ENCODE peak calls at places on chromosomes 4 and X, in five cellular contexts. F is fibroblast of mammary gland; N is ascending aorta; U is MCF 10A; V is activated CD8-positive, alpha-beta T cell treated with anti-CD3 and anti-CD28 coated beads for 36 hours. E is an unnamed sample.

GRCh38 chr4:77172336-77172735 is 15.3 kb downstream of the CCNG2 start:
- DNase-seq in V (no peak), U (peak), F (peak), N (no peak), E (peak)

GRCh38 chrX:19646298-19646697 is 131.0 kb upstream of the MAP3K15 start:
- DNase-seq in V (no peak), U (no peak), N (no peak), F (no peak), E (no peak)

GRCh38 chrX:65924938-65925507 is 114.9 kb downstream of the VSIG4 start:
- DNase-seq in U (no peak), N (no peak), F (no peak), V (no peak), E (no peak)

GRCh38 chr4:48898733-48899431 is 7.7 kb downstream of the OCIAD2 start:
- DNase-seq in V (no peak), F (peak), N (no peak), U (peak), E (peak)

GRCh38 chrX:107826286-107827136 is 845 bp downstream of the MID2 start:
- DNase-seq in N (peak), U (peak), V (peak), F (peak), E (peak)

GRCh38 chrX:40340116-40340515 is 240.7 kb upstream of the ATP6AP2 start:
- DNase-seq in N (no peak), F (no peak), V (no peak), U (no peak), E (no peak)

GRCh38 chr4:39044364-39044946 is 12.2 kb upstream of the TMEM156 start:
- DNase-seq in V (peak), F (peak), U (peak), N (peak), E (peak)

GRCh38 chr4:65918217-65918616 is 247.9 kb upstream of the EPHA5 start:
- DNase-seq in V (no peak), F (no peak), U (no peak), N (no peak), E (no peak)

GRCh38 chrX:133598596-133599334 is 183.5 kb upstream of the GPC4 start:
- DNase-seq in N (no peak), V (no peak), F (peak), U (no peak), E (no peak)

GRCh38 chr4:133154725-133155124 is 5.6 kb downstream of the PCDH10 start:
- DNase-seq in U (peak), N (peak), F (peak), V (peak), E (peak)

GRCh38 chr4:42425146-42426065 is 28.1 kb downstream of the SHISA3 start:
- DNase-seq in N (no peak), F (no peak), U (no peak), V (no peak), E (no peak)

GRCh38 chr4:42428036-42428435 is 30.7 kb downstream of the SHISA3 start:
- DNase-seq in N (no peak), U (no peak), F (no peak), V (no peak), E (no peak)
- TF ChIP-seq CTCF in N (no peak), U (no peak), F (no peak), V (no peak), E (no peak)

DNA sequence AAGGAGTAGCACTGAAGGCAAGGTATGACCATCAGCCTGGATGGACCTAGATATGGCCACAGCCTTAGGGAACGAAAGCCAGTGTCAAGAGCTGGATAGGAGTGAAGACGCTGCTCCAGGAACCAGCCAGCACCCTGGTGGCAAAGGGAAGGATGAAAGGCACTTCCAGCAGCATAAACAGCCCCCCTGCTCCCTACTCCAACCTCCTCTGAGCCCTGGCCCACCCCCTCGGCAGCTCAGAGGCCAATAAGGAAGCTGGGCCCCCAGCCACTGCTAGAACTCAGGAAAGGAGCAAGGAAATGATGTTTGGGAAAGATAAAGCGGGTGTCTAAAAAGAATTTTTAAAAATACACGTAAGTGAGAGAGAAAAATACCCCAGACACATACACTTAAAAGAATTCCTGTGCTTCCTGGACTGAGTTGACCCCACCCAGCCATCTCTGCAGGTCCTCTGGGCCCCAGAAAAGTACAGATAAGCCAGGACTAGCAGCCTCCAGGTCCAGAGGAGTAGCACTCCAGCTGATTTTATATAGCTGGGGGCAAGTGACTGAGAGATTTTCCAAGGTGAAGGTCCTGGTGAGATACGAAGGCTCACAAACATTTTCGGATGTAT is 170.4 kb downstream of the SHROOM4 start:
- DNase-seq in V (no peak), U (no peak), F (no peak), N (no peak), E (peak)
- TF ChIP-seq CTCF in V (no peak), U (no peak), F (no peak), N (no peak), E (no peak)

DNA sequence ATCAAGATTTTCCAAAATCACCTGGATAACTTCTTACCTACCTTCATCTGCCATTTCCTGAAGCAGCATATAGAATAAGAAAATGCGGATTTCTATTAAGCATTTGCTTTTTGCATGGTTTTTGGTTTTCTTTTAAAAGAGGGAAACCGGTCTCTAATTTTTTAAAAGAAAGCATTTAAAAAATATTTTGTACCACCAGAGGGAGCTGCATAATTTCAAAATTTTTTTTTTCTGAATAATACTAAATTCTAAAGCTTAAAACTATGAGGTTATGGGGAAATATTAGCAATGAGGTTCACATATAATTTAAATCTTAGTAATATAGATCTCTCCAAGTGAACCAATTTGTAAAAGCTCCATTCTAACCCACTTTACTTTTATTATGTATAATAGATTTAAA is 137.7 kb upstream of the TENT5D start:
- DNase-seq in V (no peak), N (no peak), F (no peak), U (no peak), E (no peak)
- TF ChIP-seq CTCF in V (peak), N (peak), F (peak), U (peak), E (peak)

GRCh38 chr4:55884851-55885219 is 31.4 kb downstream of the EXOC1 start:
- DNase-seq in V (no peak), N (no peak), F (no peak), U (no peak), E (no peak)

GRCh38 chr4:55884093-55884850 is 30.8 kb downstream of the EXOC1 start:
- DNase-seq in V (no peak), N (no peak), F (no peak), U (no peak), E (no peak)

DNA sequence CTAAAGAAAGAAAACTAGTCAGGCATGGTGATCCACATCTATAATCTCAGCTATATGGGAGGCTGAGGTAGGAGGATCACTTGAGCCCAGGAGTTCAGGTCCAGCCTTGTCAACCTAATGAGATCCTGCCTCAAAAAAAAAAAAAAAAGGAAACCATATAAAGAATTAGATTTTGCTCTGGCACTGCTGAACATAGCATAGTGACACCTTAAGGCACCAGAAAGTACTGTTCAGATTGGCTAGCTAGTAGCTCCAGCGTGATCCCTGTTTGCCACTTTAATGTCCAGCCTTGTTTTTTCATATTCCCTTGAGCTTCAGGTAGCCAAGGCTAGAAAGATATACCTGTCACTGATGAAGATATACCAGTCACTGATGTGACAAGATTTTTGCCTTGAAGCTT is 34.1 kb downstream of the EXOC1 start:
- DNase-seq in U (peak), F (no peak), V (no peak), N (no peak), E (peak)
- TF ChIP-seq CTCF in U (no peak), F (no peak), V (no peak), N (no peak), E (peak)

DNA sequence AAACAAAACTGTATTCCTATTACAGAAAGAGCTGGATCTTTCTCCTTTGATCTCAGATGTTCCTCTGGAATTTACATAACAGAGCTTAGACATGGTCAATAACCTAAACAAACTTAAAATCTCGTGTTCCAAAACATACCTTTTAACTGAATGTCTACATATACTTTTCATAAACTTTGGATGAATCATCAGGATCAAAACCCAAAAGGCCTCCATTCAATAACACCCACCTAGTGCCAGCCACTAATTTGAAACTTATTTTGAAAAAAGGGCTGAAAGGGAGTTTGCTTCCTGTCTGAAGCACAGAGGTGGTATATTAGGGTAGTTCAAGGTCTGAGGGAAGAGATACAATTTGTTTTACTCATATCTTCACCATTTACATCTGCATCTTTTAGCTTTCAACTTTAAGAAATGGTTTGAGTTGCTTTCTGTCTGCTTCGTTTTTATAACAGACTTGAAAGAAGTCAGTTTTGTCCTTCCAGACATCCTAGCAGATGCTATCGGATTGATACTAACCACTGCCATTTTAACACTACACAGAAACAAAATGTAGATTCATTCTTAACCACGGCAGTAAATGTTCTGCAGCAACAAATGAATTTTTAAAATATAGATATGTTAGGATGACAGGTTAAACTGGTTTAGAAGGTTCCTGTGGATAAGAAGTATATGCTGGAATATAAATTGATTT is 242.8 kb upstream of the DKK2 start:
- DNase-seq in N (no peak), U (no peak), V (no peak), F (peak), E (no peak)
- TF ChIP-seq CTCF in N (no peak), U (no peak), V (no peak), F (no peak), E (no peak)

GRCh38 chr4:2442175-2442993 is 23.6 kb downstream of the CFAP99 start:
- DNase-seq in N (no peak), V (no peak), U (no peak), F (no peak), E (no peak)
- TF ChIP-seq CTCF in N (no peak), V (no peak), U (no peak), F (no peak), E (no peak)

DNA sequence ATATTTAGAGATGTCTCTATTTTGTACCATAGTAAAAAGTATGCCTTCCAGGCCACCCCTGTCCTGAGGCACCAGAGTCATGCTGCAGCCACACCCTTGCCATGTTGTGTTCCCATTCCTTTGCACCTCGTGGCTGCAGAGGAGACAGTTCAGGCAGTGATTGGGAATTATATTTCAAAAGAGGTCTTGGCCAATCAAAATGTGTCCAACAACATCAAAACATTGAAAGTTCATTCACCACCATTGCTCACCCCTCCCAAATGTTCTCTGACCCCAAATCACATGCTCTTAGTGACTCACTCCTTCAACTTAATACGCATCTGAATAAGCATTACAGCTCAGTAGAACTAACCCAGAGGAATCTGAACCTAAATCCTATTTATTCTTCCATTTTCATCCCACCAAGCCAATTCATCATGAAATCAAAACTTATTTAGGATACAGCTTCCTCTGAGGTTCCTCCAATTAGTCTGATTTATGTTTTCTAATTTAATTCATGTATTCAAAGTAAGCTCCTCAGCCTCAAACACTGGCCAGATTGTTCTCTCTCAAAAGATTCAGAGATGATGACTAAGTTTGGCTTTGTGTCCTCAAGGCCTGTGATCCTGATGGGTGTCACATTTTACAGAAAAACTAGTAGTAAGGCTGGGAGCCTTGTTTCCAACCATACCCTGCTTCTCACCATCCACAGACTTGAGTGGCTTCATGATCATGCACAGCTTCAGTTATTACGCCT is 323.2 kb upstream of the INTU start:
- DNase-seq in U (peak), N (no peak), V (no peak), F (peak), E (no peak)
- TF ChIP-seq CTCF in U (no peak), N (no peak), V (no peak), F (no peak), E (no peak)

GRCh38 chrX:110853610-110854009 is 58.0 kb upstream of the CHRDL1 start:
- DNase-seq in V (peak), N (no peak), U (peak), F (peak), E (no peak)
- TF ChIP-seq CTCF in V (no peak), N (peak), U (peak), F (peak), E (peak)